ENCODE peak calls at places on chromosomes 13 and 19, in nine cellular contexts. J is GM12878, P is GM23338, Z is A549, L is SK-N-SH, X is HepG2, Q is K562, K is HL-60, B is HCT116. M is an unnamed sample.

GRCh38 chr13:102128216-102128800 is 273.5 kb downstream of the FGF14 start:
- DNase-seq in J (no peak), L (no peak), B (no peak), K (no peak), X (no peak), P (no peak), Q (no peak), Z (no peak), M (no peak)

GRCh38 chr13:88908896-88909535 is 1237.8 kb downstream of the SLITRK5 start:
- DNase-seq in K (no peak), Q (no peak), Z (no peak), J (no peak), L (no peak), X (no peak), B (no peak), P (no peak), M (no peak)

GRCh38 chr19:30757836-30758617 is 385.8 kb downstream of the ZNF536 start:
- DNase-seq in L (no peak), J (no peak), B (no peak), Z (no peak), P (no peak), X (no peak), K (no peak), Q (no peak), M (no peak)

GRCh38 chr19:32599736-32600157 is 18.8 kb downstream of the PDCD5 start:
- DNase-seq in B (peak), J (no peak), L (peak), K (no peak), Q (peak), X (peak), Z (peak), P (peak), M (peak)

GRCh38 chr19:48510421-48511268 is 990 bp downstream of the LMTK3 start:
- DNase-seq in L (peak), B (no peak), P (peak), Z (peak), K (no peak), Q (peak), X (no peak), J (no peak), M (no peak)

GRCh38 chr13:29162638-29163037 is 342.5 kb downstream of the MTUS2 start:
- DNase-seq in X (no peak), L (no peak), P (no peak), K (no peak), J (no peak), Q (no peak), B (no peak), Z (peak), M (no peak)

GRCh38 chr19:52171321-52172169 is at the start of gene ZNF836:
- DNase-seq in B (no peak), X (peak), J (peak), K (peak), P (peak), Q (peak), L (peak), Z (peak), M (no peak)

GRCh38 chr19:50551713-50552187 is 16.5 kb downstream of the LRRC4B start:
- DNase-seq in Z (no peak), J (no peak), B (no peak), Q (peak), K (no peak), P (peak), X (no peak), L (peak), M (no peak)

GRCh38 chr19:50482886-50483285 is 6.2 kb upstream of the GARIN5A start:
- DNase-seq in J (no peak), L (no peak), X (no peak), Z (no peak), B (no peak), P (no peak), K (no peak), Q (no peak), M (no peak)

DNA sequence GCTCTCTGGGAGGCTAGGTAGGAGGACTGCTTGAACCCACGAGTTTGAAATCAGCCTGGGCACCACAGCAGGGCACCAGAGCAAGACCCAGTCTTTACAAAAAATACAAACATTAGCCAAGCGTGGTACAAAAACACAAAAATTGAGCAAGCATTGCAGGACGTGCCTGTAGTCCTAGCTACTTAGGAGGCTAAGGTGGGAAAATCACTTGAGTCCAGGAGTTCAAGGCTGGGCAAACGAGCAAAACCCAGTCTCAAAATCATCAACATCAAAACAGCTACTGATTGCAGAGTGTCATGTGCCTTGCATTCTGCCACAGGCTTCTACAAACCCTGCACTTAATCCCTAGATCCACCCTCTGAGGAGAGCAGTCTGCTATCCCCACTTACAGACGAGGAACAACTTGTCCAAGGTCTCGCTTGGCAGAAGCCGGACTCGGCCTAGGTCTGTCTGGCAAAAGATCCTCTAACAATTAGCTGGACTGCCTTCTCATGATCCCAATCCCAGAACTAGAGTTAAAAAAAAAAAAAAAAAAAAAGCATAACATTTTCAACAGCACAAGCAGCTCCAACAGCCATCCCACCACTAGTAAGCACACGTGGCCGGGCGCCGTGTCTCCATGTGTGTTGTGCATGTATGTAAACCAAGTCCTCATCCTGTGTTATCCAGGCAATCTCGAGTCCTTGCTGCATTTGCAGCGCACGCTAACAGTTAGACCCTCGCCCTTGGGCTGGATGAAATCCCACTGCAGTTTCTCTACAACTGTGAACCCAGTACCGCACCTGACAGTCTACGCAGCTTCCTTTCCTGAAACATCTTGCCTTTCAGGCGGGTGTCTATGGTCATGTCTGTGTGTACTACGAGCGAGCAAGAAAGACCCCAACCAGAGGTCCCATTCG is 2.0 kb downstream of the PPP6R1 start:
- DNase-seq in X (peak), B (no peak), J (no peak), Z (no peak), Q (no peak), P (no peak), L (no peak), K (no peak), M (no peak)
- TF ChIP-seq REST in X (no peak), B (no peak), J (no peak), Z (no peak), Q (no peak), P (no peak), L (no peak), K (no peak), M (no peak)

GRCh38 chr13:50917572-50917971 is 8.0 kb downstream of the RNASEH2B start:
- DNase-seq in P (no peak), Z (no peak), J (no peak), Q (no peak), L (no peak), X (no peak), K (no peak), B (no peak), M (no peak)
- H3K4me3 ChIP-seq in P (no peak), Z (no peak), J (no peak), Q (no peak), L (no peak), X (no peak), K (no peak), B (no peak), M (no peak)

GRCh38 chr19:38182536-38183210 is 41.3 kb downstream of the DPF1 start:
- DNase-seq in L (no peak), Z (no peak), J (no peak), K (no peak), B (no peak), Q (no peak), X (no peak), P (no peak), M (no peak)
- H3K27ac ChIP-seq in L (no peak), Z (no peak), J (no peak), K (no peak), B (no peak), Q (no peak), X (no peak), P (no peak), M (no peak)

GRCh38 chr13:98143601-98144500 is 957 bp downstream of the FARP1 start:
- DNase-seq in K (no peak), P (peak), Z (no peak), L (peak), X (no peak), Q (no peak), J (no peak), B (no peak), M (no peak)
- TF ChIP-seq REST in K (no peak), P (no peak), Z (no peak), L (no peak), X (no peak), Q (no peak), J (no peak), B (no peak), M (no peak)

M was measured in Panc1.